ENCODE peak calls at places on chromosomes 13 and 19, in ten cellular contexts. I is mammary epithelial cell, D is H1, P is PC-3, W is fibroblast of lung, V is PC-9, T is hepatocyte, O is neural progenitor cell, H is HCT116, Q is osteoblast. B is an unnamed sample. For H3K79me2, the result is how much of the 10 kb centered on the place peaks cover.

GRCh38 chr13:113794086-113794485 is 35.1 kb downstream of the TMEM255B start:
- DNase-seq in O (no peak), H (no peak), T (no peak), D (no peak), P (no peak), I (no peak), V (no peak), W (no peak), Q (peak), B (no peak)

GRCh38 chr13:66780814-66781213 is 449.3 kb downstream of the PCDH9 start:
- DNase-seq in D (no peak), Q (peak), H (no peak), V (no peak), T (no peak), O (no peak), P (peak), W (peak), I (peak), B (no peak)

GRCh38 chr19:35790981-35791813 is 15.8 kb downstream of the ARHGAP33 start:
- DNase-seq in I (no peak), H (no peak), O (no peak), Q (peak), V (no peak), D (no peak), P (no peak), T (no peak), W (no peak), B (no peak)

GRCh38 chr19:57452307-57452706 is 4.6 kb downstream of the VN1R1 start:
- DNase-seq in D (no peak), Q (peak), T (no peak), H (no peak), P (no peak), I (no peak), V (no peak), O (no peak), W (no peak), B (no peak)

GRCh38 chr13:78658630-78659449 is at the start of gene OBI1:
- DNase-seq in D (no peak), P (peak), W (peak), V (peak), H (peak), I (peak), Q (peak), T (peak), O (peak), B (peak)

GRCh38 chr19:29896790-29897189 is 45.2 kb upstream of the URI1 start:
- DNase-seq in I (no peak), V (no peak), H (no peak), D (no peak), P (no peak), Q (no peak), T (no peak), W (no peak), O (no peak), B (no peak)

GRCh38 chr19:6062274-6062673 is 48.0 kb downstream of the RFX2 start:
- DNase-seq in O (no peak), T (no peak), D (no peak), Q (no peak), V (no peak), I (no peak), H (no peak), P (no peak), W (no peak), B (no peak)

GRCh38 chr13:50722437-50723125 is 120.9 kb downstream of the DLEU7 start:
- DNase-seq in W (no peak), I (no peak), H (no peak), Q (no peak), O (no peak), T (no peak), P (peak), D (no peak), V (no peak), B (no peak)

GRCh38 chr19:4567584-4568071 is 8.1 kb upstream of the SEMA6B start:
- DNase-seq in I (no peak), W (peak), V (no peak), O (peak), D (peak), Q (peak), H (no peak), T (peak), P (peak), B (peak)

GRCh38 chr13:44463759-44464158 is 90.1 kb downstream of the SERP2 start:
- DNase-seq in O (no peak), D (no peak), H (no peak), T (no peak), Q (no peak), V (no peak), W (no peak), I (no peak), P (no peak), B (no peak)

GRCh38 chr13:27765650-27766049 is 26.6 kb upstream of the GSX1 start:
- DNase-seq in V (no peak), P (no peak), D (no peak), T (no peak), O (no peak), H (no peak), Q (no peak), I (no peak), W (no peak), B (no peak)

GRCh38 chr19:55391191-55391670 is 5.5 kb downstream of the RPL28 start:
- DNase-seq in H (no peak), V (no peak), W (no peak), D (no peak), I (no peak), O (no peak), Q (peak), T (no peak), P (no peak), B (no peak)

GRCh38 chr13:31409678-31410356 is 210.0 kb downstream of the B3GLCT start:
- DNase-seq in T (peak), D (no peak), V (no peak), O (peak), I (peak), W (no peak), P (peak), H (no peak), Q (peak), B (peak)

GRCh38 chr19:848457-848921 is 3.6 kb upstream of the ELANE start:
- DNase-seq in H (no peak), V (no peak), P (no peak), D (no peak), O (no peak), I (no peak), T (no peak), Q (no peak), W (no peak), B (no peak)

GRCh38 chr13:23159205-23159586 is 21.6 kb upstream of the SGCG start:
- DNase-seq in V (no peak), H (no peak), Q (peak), I (no peak), O (peak), P (peak), W (peak), D (no peak), T (peak), B (peak)

GRCh38 chr19:41936961-41937360 is 8.7 kb upstream of the ERFL start:
- DNase-seq in W (no peak), D (no peak), H (no peak), O (no peak), Q (no peak), P (no peak), T (no peak), I (no peak), V (no peak), B (no peak)

GRCh38 chr13:31053896-31054295 is 107.8 kb downstream of the HSPH1 start:
- DNase-seq in W (no peak), O (no peak), T (no peak), Q (no peak), I (no peak), H (no peak), D (no peak), P (no peak), V (no peak), B (no peak)

GRCh38 chr19:35977446-35978222 is 17.4 kb upstream of the SDHAF1 start:
- DNase-seq in V (no peak), W (no peak), O (peak), P (no peak), D (no peak), H (peak), I (no peak), Q (no peak), T (no peak), B (peak)

GRCh38 chr13:70817571-70817970 is 709.3 kb upstream of the KLHL1 start:
- DNase-seq in O (no peak), H (no peak), I (no peak), V (no peak), D (no peak), T (no peak), W (peak), Q (no peak), P (peak), B (no peak)

GRCh38 chr13:113648218-113648615 is 9.8 kb downstream of the ATP4B start:
- DNase-seq in P (no peak), Q (peak), I (no peak), V (no peak), H (no peak), T (no peak), W (no peak), O (no peak), D (no peak), B (no peak)

GRCh38 chr19:4660181-4660791 is 9.9 kb downstream of the MYDGF start:
- DNase-seq in H (no peak), I (no peak), W (no peak), P (peak), O (peak), D (no peak), V (no peak), Q (peak), T (peak), B (peak)

GRCh38 chr13:111385182-111385857 is 64.9 kb downstream of the TEX29 start:
- DNase-seq in P (no peak), Q (no peak), H (no peak), V (no peak), D (no peak), O (no peak), W (no peak), I (no peak), T (no peak), B (no peak)

GRCh38 chr19:18416778-18417249 is 2.4 kb upstream of the SSBP4 start:
- DNase-seq in T (peak), P (peak), O (peak), W (peak), I (no peak), D (no peak), V (peak), Q (peak), H (no peak), B (peak)

GRCh38 chr19:56253737-56254136 is 18.8 kb upstream of the EDDM13 start:
- DNase-seq in W (peak), T (peak), O (peak), H (peak), Q (peak), D (no peak), V (no peak), P (peak), I (peak), B (peak)

GRCh38 chr19:4575267-4575793 is 15.8 kb upstream of the SEMA6B start:
- DNase-seq in V (peak), H (no peak), D (peak), T (peak), I (peak), W (peak), O (peak), P (peak), Q (peak), B (peak)

GRCh38 chr13:38944219-38944618 is 46.4 kb downstream of the STOML3 start:
- DNase-seq in P (no peak), H (no peak), V (no peak), T (no peak), I (no peak), O (no peak), D (no peak), W (no peak), Q (no peak), B (peak)

GRCh38 chr19:48625891-48626327 is 6.6 kb downstream of the SPHK2 start:
- DNase-seq in T (peak), V (no peak), D (no peak), H (no peak), Q (no peak), P (no peak), O (no peak), I (no peak), W (no peak), B (no peak)

GRCh38 chr19:35140898-35141626 is 2.0 kb upstream of the FXYD7 start:
- DNase-seq in T (peak), W (peak), H (peak), P (peak), V (peak), I (peak), Q (peak), D (peak), O (peak), B (peak)

GRCh38 chr19:14102756-14103155 is 12.2 kb upstream of the SAMD1 start:
- DNase-seq in T (no peak), W (no peak), D (no peak), I (no peak), O (no peak), H (no peak), V (no peak), Q (peak), P (no peak), B (no peak)

GRCh38 chr19:14102102-14102696 is 11.6 kb upstream of the SAMD1 start:
- DNase-seq in T (no peak), Q (peak), O (no peak), H (no peak), D (no peak), P (peak), W (no peak), V (peak), I (peak), B (no peak)

GRCh38 chr19:14097532-14098151 is 7.1 kb upstream of the SAMD1 start:
- DNase-seq in Q (peak), O (no peak), V (no peak), H (no peak), P (no peak), I (no peak), T (no peak), W (no peak), D (no peak), B (peak)

GRCh38 chr19:14103310-14103709 is 12.8 kb upstream of the SAMD1 start:
- DNase-seq in H (no peak), I (no peak), T (no peak), V (no peak), O (no peak), D (no peak), P (no peak), Q (peak), W (no peak), B (no peak)

DNA sequence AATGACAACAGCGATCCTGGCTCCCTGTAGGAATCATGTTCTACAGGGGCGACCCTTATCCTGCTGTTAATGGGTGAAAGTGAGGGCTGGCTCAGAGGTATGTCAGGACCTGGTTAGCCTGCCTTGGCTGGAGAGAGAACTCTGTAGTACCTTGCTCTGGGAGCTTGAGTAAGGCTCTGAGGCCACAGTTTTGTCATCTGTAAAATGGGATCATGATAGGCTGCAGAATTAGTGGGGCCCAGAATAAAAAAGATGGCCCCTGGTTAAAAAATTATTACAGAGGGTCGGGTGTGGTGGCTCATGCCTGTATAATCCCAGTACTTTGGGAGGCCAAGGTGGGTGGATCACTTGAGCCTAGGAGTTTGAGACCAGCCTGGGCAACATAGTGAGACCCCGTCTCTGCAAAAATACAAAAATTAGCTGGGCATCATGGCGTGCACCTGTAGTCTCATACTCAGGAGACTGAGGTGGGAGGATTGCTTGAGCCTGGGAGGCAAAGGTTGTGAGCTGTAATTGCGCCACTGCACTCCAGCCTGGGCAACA is 10.5 kb upstream of the SAMD1 start:
- DNase-seq in H (no peak), O (no peak), W (no peak), V (no peak), I (no peak), P (no peak), D (no peak), T (no peak), Q (peak), B (no peak)
- H3K79me2 ChIP-seq in H (under half), O (under half), W (under half), V (under half), I (under half), P (under half), D (under half), T (under half), Q (under half), B (under half)

GRCh38 chr13:75675421-75675820 is 39.3 kb downstream of the LMO7 start:
- DNase-seq in I (peak), P (no peak), D (no peak), H (no peak), O (no peak), V (no peak), Q (no peak), T (no peak), W (peak), B (no peak)

GRCh38 chr13:75685239-75685697 is 49.1 kb downstream of the LMO7 start:
- DNase-seq in V (peak), P (peak), T (no peak), W (peak), Q (no peak), D (peak), I (peak), H (no peak), O (peak), B (peak)

DNA sequence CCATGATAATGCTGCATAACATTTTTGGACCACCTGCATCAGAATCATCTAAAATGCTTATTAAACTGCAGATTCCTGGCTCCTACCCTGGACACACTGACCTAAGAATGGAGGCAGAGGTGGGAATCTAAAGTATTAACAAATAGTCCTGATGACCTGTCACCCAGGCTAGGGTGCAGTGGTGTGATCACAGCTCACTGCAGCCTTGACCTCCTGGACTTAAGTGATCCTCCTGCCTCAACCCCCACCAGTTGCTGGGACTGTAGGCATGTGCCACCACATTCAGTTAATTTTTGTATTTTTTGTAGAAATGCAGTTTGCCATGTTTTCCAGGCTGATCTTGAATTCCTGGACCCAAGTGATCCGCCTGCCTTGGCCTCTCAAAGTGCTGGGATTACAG is 43.3 kb downstream of the LMO7 start:
- DNase-seq in D (no peak), P (no peak), O (no peak), V (no peak), H (no peak), I (no peak), Q (no peak), W (no peak), T (no peak), B (no peak)
- H3K79me2 ChIP-seq in D (under half), P (half or more), O (under half), V (under half), H (under half), I (under half), Q (half or more), W (half or more), T (under half), B (under half)

GRCh38 chr13:77323858-77324257 is 3.0 kb downstream of the MYCBP2 start:
- DNase-seq in P (no peak), Q (no peak), W (no peak), T (no peak), H (no peak), I (no peak), O (no peak), V (no peak), D (no peak), B (no peak)
- H3K79me2 ChIP-seq in P (half or more), Q (half or more), W (half or more), T (half or more), H (half or more), I (half or more), O (half or more), V (half or more), D (half or more), B (under half)

GRCh38 chr19:2129892-2130770 is 21.2 kb downstream of the AP3D1 start:
- DNase-seq in H (no peak), T (no peak), W (no peak), P (no peak), V (no peak), D (no peak), I (no peak), Q (no peak), O (no peak), B (no peak)

GRCh38 chr19:2135474-2136402 is 15.6 kb downstream of the AP3D1 start:
- DNase-seq in P (no peak), V (no peak), D (no peak), T (no peak), W (no peak), I (no peak), Q (peak), O (no peak), H (no peak), B (no peak)

GRCh38 chr19:2132191-2132590 is 19.2 kb downstream of the AP3D1 start:
- DNase-seq in I (no peak), D (no peak), T (no peak), P (no peak), V (no peak), O (no peak), H (no peak), W (no peak), Q (no peak), B (no peak)

GRCh38 chr19:2129486-2129885 is 21.9 kb downstream of the AP3D1 start:
- DNase-seq in V (no peak), O (no peak), P (no peak), W (no peak), I (no peak), D (no peak), T (no peak), Q (no peak), H (no peak), B (no peak)

GRCh38 chr19:2132731-2133490 is 18.5 kb downstream of the AP3D1 start:
- DNase-seq in O (no peak), W (no peak), I (no peak), V (no peak), D (no peak), H (no peak), Q (no peak), P (no peak), T (no peak), B (no peak)
- H3K79me2 ChIP-seq in O (under half), W (under half), I (half or more), V (under half), D (under half), H (half or more), Q (half or more), P (under half), T (half or more), B (under half)

DNA sequence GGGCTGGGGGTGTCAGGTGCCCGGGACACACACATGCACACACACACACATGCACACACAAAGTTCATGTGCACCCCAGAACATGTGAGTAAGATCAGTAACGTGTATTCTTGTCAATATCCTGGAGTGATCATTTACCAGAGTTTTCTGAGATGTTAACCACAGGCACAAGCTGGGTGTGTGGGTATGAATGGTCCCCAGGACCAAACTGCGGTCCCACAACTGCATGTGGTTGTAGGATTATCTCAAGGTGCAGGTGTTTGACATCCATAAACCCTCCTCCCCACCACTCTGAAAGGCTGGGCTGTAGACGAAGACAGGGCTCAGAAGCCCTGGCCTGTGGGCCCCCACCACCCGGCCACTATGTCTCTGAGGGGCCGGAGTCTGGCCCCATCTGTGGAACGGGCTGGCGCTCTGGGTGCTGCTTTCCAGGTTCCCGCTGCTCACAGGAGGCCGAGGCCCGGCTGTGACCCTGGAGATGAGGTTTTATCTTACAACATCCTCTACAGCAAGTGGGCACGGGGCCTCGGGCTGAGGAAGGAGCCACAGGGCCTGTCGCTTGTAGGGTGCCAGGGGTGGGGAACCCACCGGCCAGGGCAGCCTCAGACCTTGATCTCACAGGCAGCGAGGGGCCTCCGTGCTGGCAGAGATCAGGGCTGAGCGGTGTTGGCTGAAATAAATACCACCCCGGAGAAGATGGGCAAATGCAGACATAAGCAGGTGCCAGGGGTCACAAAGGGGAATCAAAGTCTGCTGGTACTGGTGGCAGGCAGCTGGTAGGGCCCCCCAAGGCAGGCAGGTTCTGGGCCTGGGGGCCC is 4.3 kb downstream of the F2RL3 start:
- DNase-seq in H (no peak), Q (peak), D (no peak), P (no peak), I (no peak), W (no peak), O (no peak), T (no peak), V (no peak), B (no peak)
- H3K79me2 ChIP-seq in H (under half), Q (under half), D (under half), P (under half), I (under half), W (under half), O (under half), T (under half), V (under half), B (under half)

GRCh38 chr19:14435320-14436050 is 2.4 kb downstream of the PKN1 start:
- DNase-seq in O (no peak), Q (no peak), V (no peak), H (no peak), W (no peak), I (no peak), D (no peak), T (no peak), P (no peak), B (no peak)
- H3K79me2 ChIP-seq in O (under half), Q (half or more), V (half or more), H (half or more), W (under half), I (under half), D (under half), T (half or more), P (half or more), B (under half)